ENCODE peak calls at places on chromosomes 12 and 14, in six cellular contexts. One of them, this sample, is unnamed.

GRCh38 chr12:89349814-89350213 is 2.5 kb downstream of the DUSP6 start:
- DNase-seq in left cardiac atrium: peak
- DNase-seq in BJ: no peak
- DNase-seq in T-helper 22 cell: no peak
- DNase-seq in adipocyte: peak
- DNase-seq in fibroblast of the aortic adventitia: peak
- DNase-seq in this sample: peak

GRCh38 chr12:1593232-1594044 is 943 bp downstream of the FBXL14 start:
- DNase-seq in fibroblast of the aortic adventitia: no peak
- DNase-seq in left cardiac atrium: peak
- DNase-seq in adipocyte: peak
- DNase-seq in BJ: no peak
- DNase-seq in T-helper 22 cell: peak
- DNase-seq in this sample: no peak

GRCh38 chr14:102711207-102711606 is 66.0 kb upstream of the TRAF3 start:
- DNase-seq in T-helper 22 cell: no peak
- DNase-seq in left cardiac atrium: no peak
- DNase-seq in adipocyte: no peak
- DNase-seq in fibroblast of the aortic adventitia: no peak
- DNase-seq in BJ: no peak
- DNase-seq in this sample: no peak

GRCh38 chr14:93186461-93186860 is 1.3 kb downstream of the LYSET start:
- DNase-seq in adipocyte: no peak
- DNase-seq in T-helper 22 cell: no peak
- DNase-seq in BJ: no peak
- DNase-seq in left cardiac atrium: no peak
- DNase-seq in fibroblast of the aortic adventitia: no peak
- DNase-seq in this sample: no peak

GRCh38 chr12:38279756-38280155 is 36.8 kb upstream of the ALG10B start:
- DNase-seq in T-helper 22 cell: no peak
- DNase-seq in BJ: no peak
- DNase-seq in fibroblast of the aortic adventitia: no peak
- DNase-seq in adipocyte: no peak
- DNase-seq in left cardiac atrium: no peak
- DNase-seq in this sample: no peak

GRCh38 chr12:76685246-76685678 is 78.7 kb upstream of the ZDHHC17 start:
- DNase-seq in adipocyte: peak
- DNase-seq in T-helper 22 cell: no peak
- DNase-seq in fibroblast of the aortic adventitia: peak
- DNase-seq in left cardiac atrium: peak
- DNase-seq in BJ: no peak
- DNase-seq in this sample: no peak

GRCh38 chr14:100653409-100653808 is 66.2 kb upstream of the BEGAIN start:
- DNase-seq in left cardiac atrium: no peak
- DNase-seq in fibroblast of the aortic adventitia: no peak
- DNase-seq in T-helper 22 cell: no peak
- DNase-seq in BJ: no peak
- DNase-seq in adipocyte: no peak
- DNase-seq in this sample: no peak

GRCh38 chr12:3137268-3137761 is 60.1 kb downstream of the TSPAN9 start:
- DNase-seq in left cardiac atrium: peak
- DNase-seq in T-helper 22 cell: no peak
- DNase-seq in fibroblast of the aortic adventitia: peak
- DNase-seq in adipocyte: no peak
- DNase-seq in BJ: no peak
- DNase-seq in this sample: no peak

GRCh38 chr14:38964630-38965029 is 138.4 kb downstream of the SEC23A start:
- DNase-seq in left cardiac atrium: no peak
- DNase-seq in fibroblast of the aortic adventitia: no peak
- DNase-seq in T-helper 22 cell: no peak
- DNase-seq in BJ: no peak
- DNase-seq in adipocyte: peak
- DNase-seq in this sample: no peak

GRCh38 chr14:66624319-66624937 is 116.5 kb downstream of the GPHN start:
- DNase-seq in fibroblast of the aortic adventitia: peak
- DNase-seq in T-helper 22 cell: no peak
- DNase-seq in adipocyte: peak
- DNase-seq in left cardiac atrium: peak
- DNase-seq in BJ: no peak
- DNase-seq in this sample: peak

GRCh38 chr14:25006961-25007795 is 42.8 kb downstream of the STXBP6 start:
- DNase-seq in fibroblast of the aortic adventitia: peak
- DNase-seq in BJ: peak
- DNase-seq in adipocyte: peak
- DNase-seq in left cardiac atrium: no peak
- DNase-seq in T-helper 22 cell: no peak
- DNase-seq in this sample: no peak

GRCh38 chr14:95516554-95517209 is at the start of gene SYNE3:
- DNase-seq in left cardiac atrium: peak
- DNase-seq in adipocyte: peak
- DNase-seq in T-helper 22 cell: peak
- DNase-seq in BJ: no peak
- DNase-seq in fibroblast of the aortic adventitia: no peak
- DNase-seq in this sample: no peak

GRCh38 chr12:112971248-112971647 is 7.1 kb upstream of the OAS2 start:
- DNase-seq in left cardiac atrium: peak
- DNase-seq in adipocyte: no peak
- DNase-seq in fibroblast of the aortic adventitia: no peak
- DNase-seq in T-helper 22 cell: no peak
- DNase-seq in BJ: no peak
- DNase-seq in this sample: no peak

GRCh38 chr14:75906680-75907280 is 75.0 kb downstream of the TGFB3 start:
- DNase-seq in T-helper 22 cell: peak
- DNase-seq in adipocyte: peak
- DNase-seq in left cardiac atrium: peak
- DNase-seq in fibroblast of the aortic adventitia: peak
- DNase-seq in BJ: no peak
- DNase-seq in this sample: no peak

GRCh38 chr12:50865266-50865665 is 22.5 kb downstream of the TMPRSS12 start:
- DNase-seq in fibroblast of the aortic adventitia: no peak
- DNase-seq in BJ: no peak
- DNase-seq in T-helper 22 cell: no peak
- DNase-seq in adipocyte: no peak
- DNase-seq in left cardiac atrium: no peak
- DNase-seq in this sample: no peak

GRCh38 chr14:78048120-78048519 is 122.1 kb upstream of the NRXN3 start:
- DNase-seq in adipocyte: no peak
- DNase-seq in BJ: no peak
- DNase-seq in left cardiac atrium: no peak
- DNase-seq in T-helper 22 cell: no peak
- DNase-seq in fibroblast of the aortic adventitia: no peak
- DNase-seq in this sample: no peak

GRCh38 chr14:88164906-88165534 is 158.0 kb downstream of the KCNK10 start:
- DNase-seq in T-helper 22 cell: no peak
- DNase-seq in adipocyte: no peak
- DNase-seq in fibroblast of the aortic adventitia: no peak
- DNase-seq in left cardiac atrium: no peak
- DNase-seq in BJ: no peak
- DNase-seq in this sample: no peak

GRCh38 chr12:129949652-129950051 is 45.8 kb upstream of the TMEM132D start:
- DNase-seq in adipocyte: no peak
- DNase-seq in T-helper 22 cell: no peak
- DNase-seq in BJ: no peak
- DNase-seq in left cardiac atrium: no peak
- DNase-seq in fibroblast of the aortic adventitia: no peak
- DNase-seq in this sample: no peak

GRCh38 chr12:100234166-100234565 is 32.7 kb downstream of the DEPDC4 start:
- DNase-seq in fibroblast of the aortic adventitia: peak
- DNase-seq in adipocyte: no peak
- DNase-seq in BJ: no peak
- DNase-seq in left cardiac atrium: no peak
- DNase-seq in T-helper 22 cell: no peak
- DNase-seq in this sample: peak

GRCh38 chr12:76505050-76505449 is 54.5 kb downstream of the OSBPL8 start:
- DNase-seq in left cardiac atrium: no peak
- DNase-seq in fibroblast of the aortic adventitia: no peak
- DNase-seq in adipocyte: no peak
- DNase-seq in T-helper 22 cell: no peak
- DNase-seq in BJ: no peak
- DNase-seq in this sample: no peak

GRCh38 chr14:95313707-95314106 is 6.0 kb downstream of the CLMN start:
- DNase-seq in adipocyte: peak
- DNase-seq in left cardiac atrium: peak
- DNase-seq in fibroblast of the aortic adventitia: peak
- DNase-seq in BJ: no peak
- DNase-seq in T-helper 22 cell: no peak
- DNase-seq in this sample: no peak

GRCh38 chr14:91009501-91010152 is 50.8 kb downstream of the RPS6KA5 start:
- DNase-seq in fibroblast of the aortic adventitia: peak
- DNase-seq in BJ: no peak
- DNase-seq in left cardiac atrium: no peak
- DNase-seq in adipocyte: no peak
- DNase-seq in T-helper 22 cell: no peak
- DNase-seq in this sample: no peak

GRCh38 chr14:60656755-60657608 is 7.7 kb upstream of the SIX1 start:
- DNase-seq in left cardiac atrium: no peak
- DNase-seq in BJ: no peak
- DNase-seq in adipocyte: peak
- DNase-seq in T-helper 22 cell: no peak
- DNase-seq in fibroblast of the aortic adventitia: peak
- DNase-seq in this sample: no peak

GRCh38 chr14:89793367-89793716 is 161.2 kb downstream of the EFCAB11 start:
- DNase-seq in fibroblast of the aortic adventitia: no peak
- DNase-seq in left cardiac atrium: no peak
- DNase-seq in T-helper 22 cell: no peak
- DNase-seq in BJ: no peak
- DNase-seq in adipocyte: no peak
- DNase-seq in this sample: no peak

GRCh38 chr14:69664865-69665526 is 53.6 kb downstream of the SUSD6 start:
- DNase-seq in adipocyte: no peak
- DNase-seq in T-helper 22 cell: no peak
- DNase-seq in fibroblast of the aortic adventitia: peak
- DNase-seq in left cardiac atrium: no peak
- DNase-seq in BJ: no peak
- DNase-seq in this sample: no peak

GRCh38 chr14:74583689-74584434 is 28.2 kb downstream of the LTBP2 start:
- DNase-seq in left cardiac atrium: no peak
- DNase-seq in adipocyte: peak
- DNase-seq in fibroblast of the aortic adventitia: peak
- DNase-seq in BJ: no peak
- DNase-seq in T-helper 22 cell: no peak
- DNase-seq in this sample: no peak

GRCh38 chr14:75375983-75376382 is 51.8 kb upstream of the JDP2 start:
- DNase-seq in BJ: no peak
- DNase-seq in T-helper 22 cell: no peak
- DNase-seq in left cardiac atrium: no peak
- DNase-seq in adipocyte: no peak
- DNase-seq in fibroblast of the aortic adventitia: no peak
- DNase-seq in this sample: no peak

GRCh38 chr14:24233538-24233866 is 773 bp downstream of the GMPR2 start:
- DNase-seq in adipocyte: no peak
- DNase-seq in left cardiac atrium: no peak
- DNase-seq in T-helper 22 cell: no peak
- DNase-seq in BJ: no peak
- DNase-seq in fibroblast of the aortic adventitia: no peak
- DNase-seq in this sample: no peak

GRCh38 chr14:71449316-71450055 is 482.7 kb upstream of the RGS6 start:
- DNase-seq in T-helper 22 cell: no peak
- DNase-seq in adipocyte: no peak
- DNase-seq in left cardiac atrium: no peak
- DNase-seq in BJ: no peak
- DNase-seq in fibroblast of the aortic adventitia: no peak
- DNase-seq in this sample: no peak